ENCODE peak calls at places on chromosomes 4 and X, in four cellular contexts. O is left ventricle myocardium inferior, A is neural progenitor cell, H is keratinocyte. R is an unnamed sample. For H3K4me1, the result is how much of the 10 kb centered on the place peaks cover.

GRCh38 chr4:73740353-73740778 is at the start of gene CXCL8:
- DNase-seq in O (peak), H (peak), A (no peak), R (peak)

GRCh38 chrX:13938766-13939530 is 90.7 kb downstream of the GEMIN8 start:
- DNase-seq in O (no peak), H (no peak), A (peak), R (no peak)

GRCh38 chrX:72060196-72060974 is 71.3 kb downstream of the RTL5 start:
- DNase-seq in O (no peak), H (no peak), A (peak), R (no peak)

GRCh38 chr4:74886490-74886889 is 46.4 kb upstream of the PARM1 start:
- DNase-seq in A (no peak), O (no peak), H (peak), R (no peak)

GRCh38 chr4:20178902-20179576 is 72.7 kb upstream of the SLIT2 start:
- DNase-seq in O (no peak), H (no peak), A (no peak), R (no peak)

GRCh38 chr4:1330761-1331590 is 16.0 kb upstream of the UVSSA start:
- DNase-seq in O (no peak), A (no peak), H (no peak), R (no peak)

GRCh38 chr4:54400802-54401201 is 171.7 kb downstream of the PDGFRA start:
- DNase-seq in H (no peak), A (no peak), O (no peak), R (no peak)

GRCh38 chr4:181465826-181466225 is 777.4 kb upstream of the TENM3 start:
- DNase-seq in A (no peak), O (no peak), H (no peak), R (no peak)

GRCh38 chr4:92847046-92847445 is 543.3 kb downstream of the GRID2 start:
- DNase-seq in A (no peak), O (no peak), H (no peak), R (no peak)

GRCh38 chrX:129115104-129115503 is 408.2 kb downstream of the SMARCA1 start:
- DNase-seq in H (no peak), O (no peak), A (peak), R (no peak)

GRCh38 chr4:1981251-1982055 is 27.3 kb downstream of the NELFA start:
- DNase-seq in O (no peak), A (peak), H (no peak), R (no peak)

GRCh38 chr4:124948976-124949597 is 236.6 kb upstream of the ANKRD50 start:
- DNase-seq in H (no peak), A (no peak), O (no peak), R (no peak)

GRCh38 chr4:82360298-82361177 is 13.3 kb downstream of the HNRNPD start:
- DNase-seq in A (peak), O (no peak), H (no peak), R (no peak)

GRCh38 chr4:23305026-23305425 is 584.8 kb downstream of the PPARGC1A start:
- DNase-seq in H (no peak), O (no peak), A (no peak), R (no peak)

GRCh38 chr4:71009796-71010588 is 16.5 kb downstream of the DCK start:
- DNase-seq in H (no peak), O (no peak), A (peak), R (no peak)

GRCh38 chr4:74311696-74312313 is 3.5 kb downstream of the EPGN start:
- DNase-seq in O (no peak), A (peak), H (no peak), R (no peak)

GRCh38 chrX:24113161-24113560 is 36.4 kb upstream of the ZFX start:
- DNase-seq in H (no peak), A (no peak), O (no peak), R (no peak)

GRCh38 chrX:43679778-43680177 is 23.7 kb downstream of the MAOA start:
- DNase-seq in A (no peak), O (no peak), H (no peak), R (no peak)

GRCh38 chr4:1752284-1753041 is 31.1 kb downstream of the TACC3 start:
- DNase-seq in H (no peak), A (no peak), O (no peak), R (no peak)

DNA sequence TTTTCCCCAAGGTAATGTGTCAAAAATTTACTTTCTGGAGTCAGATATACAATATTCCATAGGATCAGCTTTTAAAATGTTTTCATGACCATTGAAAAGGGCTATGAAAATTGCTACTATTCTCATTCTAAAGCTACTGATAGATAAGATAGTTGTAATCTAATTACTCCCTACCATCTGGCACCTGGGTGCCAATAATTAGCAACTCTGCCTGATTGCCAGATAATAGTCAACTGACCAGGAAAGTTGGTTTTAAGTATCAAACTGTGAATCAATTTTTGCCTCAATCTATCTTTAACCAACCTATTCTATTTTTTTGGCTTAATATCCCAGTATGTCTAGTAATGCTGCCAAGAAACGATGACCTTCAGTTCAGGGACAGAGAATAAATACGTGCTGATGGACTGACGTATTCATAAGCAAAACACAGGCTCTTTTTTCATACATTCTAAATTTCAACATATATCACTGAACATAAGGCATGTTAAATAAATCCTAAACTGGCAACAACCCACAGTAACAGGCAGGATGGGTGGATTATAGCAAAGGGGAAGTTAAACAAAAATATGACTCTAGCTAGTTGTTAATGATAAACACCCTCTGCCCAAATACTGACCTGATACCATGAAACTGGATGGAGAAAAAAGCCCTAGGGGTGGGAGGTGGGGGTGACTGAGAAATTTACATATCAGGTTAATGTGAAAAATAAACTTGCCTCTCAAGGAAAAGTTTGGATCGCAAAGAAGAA is 18.2 kb downstream of the SH3RF1 start:
- DNase-seq in A (no peak), O (no peak), H (no peak), R (no peak)
- H3K4me1 ChIP-seq in A (under half), O (half or more), H (half or more), R (under half)

DNA sequence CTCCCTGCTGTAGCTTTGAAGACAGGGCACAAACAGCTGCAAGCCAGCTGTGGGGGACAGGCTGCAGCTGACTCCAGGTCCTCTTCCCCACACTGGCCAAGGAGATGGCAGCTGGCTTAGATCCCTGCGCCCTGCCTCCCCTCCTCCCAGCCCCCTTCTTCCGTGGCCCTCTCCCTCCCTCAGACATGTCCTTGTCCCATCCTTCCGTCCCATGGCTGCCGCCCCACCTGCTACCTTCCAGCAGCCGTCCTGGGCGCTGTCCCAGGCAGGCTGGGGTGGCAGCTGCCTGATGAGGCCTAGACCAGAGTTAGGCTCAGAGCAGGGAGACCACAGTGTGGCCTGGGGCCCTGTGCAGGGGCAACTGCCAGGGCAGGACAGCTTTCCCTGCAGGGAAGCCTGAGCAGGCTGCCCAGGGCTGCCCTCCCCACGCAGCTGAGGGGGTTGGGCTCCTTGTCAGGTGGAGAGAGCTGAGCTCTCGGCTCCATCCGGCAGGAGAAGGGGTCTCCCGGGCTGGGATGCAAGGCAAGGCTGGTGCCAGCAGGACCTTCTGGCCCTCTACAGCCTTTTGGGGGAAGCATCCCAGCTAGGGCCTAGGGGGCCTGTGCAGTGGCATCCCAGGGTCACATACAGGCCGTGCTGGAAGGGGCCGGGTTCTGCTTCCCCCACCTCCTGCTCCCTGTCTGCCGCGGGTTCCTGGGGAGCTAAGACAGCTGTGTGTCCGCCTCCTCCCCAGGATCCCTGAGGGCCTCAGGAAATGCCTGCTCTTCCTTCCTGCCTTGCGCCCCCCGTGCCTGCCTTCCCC is 3.2 kb upstream of the BGN start:
- DNase-seq in A (no peak), O (no peak), H (no peak), R (no peak)
- H3K27ac ChIP-seq in A (no peak), O (peak), H (no peak), R (peak)

DNA sequence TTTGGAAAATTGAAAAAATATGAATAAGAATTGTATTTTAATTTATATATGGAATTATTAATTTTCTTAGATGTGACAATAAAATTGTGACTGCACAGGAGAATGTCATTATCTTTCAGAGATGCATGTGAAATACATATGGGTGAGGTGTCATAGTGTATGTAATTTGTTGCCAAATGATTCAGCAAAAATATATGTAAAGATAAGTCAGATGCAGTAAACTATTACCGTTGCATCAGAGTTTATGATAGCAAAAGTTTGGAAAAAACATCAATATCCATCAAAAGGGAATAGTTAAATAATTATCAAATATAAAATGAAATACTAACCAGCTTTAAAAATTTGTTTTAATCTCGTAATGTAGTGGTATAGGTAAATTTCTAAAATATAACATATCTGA is 10.4 kb upstream of the SLC7A11 start:
- DNase-seq in O (no peak), H (no peak), A (no peak), R (no peak)
- H3K4me1 ChIP-seq in O (under half), H (under half), A (under half), R (under half)

GRCh38 chr4:110010797-110011196 is 98.1 kb downstream of the EGF start:
- DNase-seq in A (no peak), H (no peak), O (no peak), R (no peak)

GRCh38 chr4:110008540-110008939 is 95.9 kb downstream of the EGF start:
- DNase-seq in H (no peak), A (no peak), O (no peak), R (no peak)

GRCh38 chr4:110007217-110007616 is 94.5 kb downstream of the EGF start:
- DNase-seq in O (no peak), A (no peak), H (no peak), R (no peak)

GRCh38 chr4:110012917-110013316 is 100.2 kb downstream of the EGF start:
- DNase-seq in H (no peak), A (no peak), O (no peak), R (no peak)

DNA sequence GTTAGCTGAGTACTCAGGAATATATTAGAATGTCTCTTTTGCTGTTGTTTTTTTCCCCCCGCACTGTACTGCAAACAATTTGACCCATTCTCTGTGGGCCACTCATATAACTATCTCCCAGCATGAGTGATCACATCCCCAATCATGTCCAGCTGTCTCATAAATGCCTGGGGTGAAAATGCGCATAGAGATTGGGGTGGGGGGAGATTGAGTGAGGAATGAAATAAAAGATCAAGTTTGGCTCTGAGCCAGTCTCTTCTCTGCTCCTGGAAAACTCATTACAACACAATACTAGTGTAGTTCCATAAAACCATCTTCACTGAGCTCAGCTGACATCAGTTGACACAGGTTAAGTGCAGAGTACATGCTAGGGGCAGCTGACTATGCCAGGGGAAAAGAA is 96.8 kb downstream of the EGF start:
- DNase-seq in H (no peak), O (no peak), A (no peak), R (no peak)
- H3K27ac ChIP-seq in H (no peak), O (no peak), A (no peak), R (no peak)

GRCh38 chr4:87009095-87009648 is 74.4 kb downstream of the AFF1 start:
- DNase-seq in O (no peak), H (no peak), A (no peak), R (no peak)
- H3K4me1 ChIP-seq in O (half or more), H (under half), A (half or more), R (under half)

DNA sequence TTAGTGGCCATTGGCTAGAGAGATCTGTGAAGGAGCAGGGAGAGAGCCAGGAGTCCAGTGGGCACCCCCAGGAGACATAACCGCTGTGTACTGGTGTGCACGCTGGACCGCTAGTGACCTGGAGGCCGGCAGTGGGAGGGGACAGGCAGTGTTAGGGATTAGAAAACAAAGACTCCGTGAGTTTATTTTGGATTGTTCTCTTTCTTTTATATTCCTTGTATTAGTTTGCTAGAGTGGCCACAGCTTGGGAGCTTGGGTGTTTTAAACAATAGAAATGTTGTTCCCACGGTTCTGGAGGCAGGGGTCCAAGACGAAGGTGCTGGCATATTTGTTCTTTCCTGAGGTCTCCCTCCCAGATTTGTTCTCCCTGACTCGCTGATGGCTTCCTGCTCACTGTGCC is 266.4 kb downstream of the RAPGEF2 start:
- DNase-seq in H (no peak), A (peak), O (no peak), R (no peak)
- H3K27ac ChIP-seq in H (no peak), A (no peak), O (peak), R (no peak)

GRCh38 chr4:76753814-76754213 is 144.1 kb downstream of the SOWAHB start:
- DNase-seq in H (no peak), A (no peak), O (no peak), R (no peak)
- H3K4me1 ChIP-seq in H (under half), A (under half), O (under half), R (under half)

GRCh38 chrX:139077303-139078131 is 366.0 kb upstream of the FGF13 start:
- DNase-seq in O (no peak), A (no peak), H (no peak), R (no peak)
- H3K27ac ChIP-seq in O (no peak), A (no peak), H (no peak), R (no peak)

DNA sequence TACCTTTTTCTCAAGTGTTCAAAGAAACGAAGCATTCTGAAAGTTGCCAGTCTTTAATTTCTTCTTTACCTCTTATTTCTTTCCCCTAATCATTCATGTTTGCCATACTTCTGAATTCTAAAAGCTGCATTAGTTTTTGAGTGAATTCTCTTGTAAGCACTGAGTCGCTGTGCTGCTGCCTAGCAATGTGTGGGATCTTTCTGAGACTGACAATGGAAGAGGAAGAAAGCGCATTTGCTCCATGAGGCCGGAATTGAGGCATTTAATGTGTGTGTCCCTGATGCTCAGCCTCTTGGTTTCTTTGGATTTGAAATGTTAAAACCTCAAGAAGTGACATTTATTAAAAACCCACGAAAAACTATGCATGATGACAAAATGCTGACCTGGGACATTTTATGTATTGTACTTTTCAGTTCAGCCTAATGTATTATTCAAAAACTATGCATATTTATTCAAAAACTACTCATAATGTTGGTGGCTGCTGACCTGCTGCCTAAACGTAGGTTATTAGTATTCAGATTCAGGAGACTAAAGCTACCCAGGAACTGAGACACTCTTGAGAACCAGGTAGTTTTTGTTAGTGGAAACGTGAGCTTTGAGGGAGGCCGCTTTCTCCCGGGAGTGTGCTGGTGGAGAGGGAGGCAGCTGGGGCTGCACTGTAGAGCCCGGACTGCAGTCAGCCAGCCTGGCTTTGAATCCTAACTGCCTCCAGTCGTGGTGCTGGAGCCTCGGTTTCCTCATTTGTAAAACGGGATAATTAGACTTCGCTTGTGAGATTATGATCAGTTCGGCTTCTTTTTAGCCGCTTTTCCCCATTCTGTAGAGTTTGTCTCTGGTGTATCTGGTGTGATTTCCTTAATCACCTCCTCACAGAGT is 11.3 kb downstream of the RGS12 start:
- DNase-seq in O (no peak), H (no peak), A (no peak), R (no peak)
- H3K4me1 ChIP-seq in O (half or more), H (under half), A (half or more), R (under half)

DNA sequence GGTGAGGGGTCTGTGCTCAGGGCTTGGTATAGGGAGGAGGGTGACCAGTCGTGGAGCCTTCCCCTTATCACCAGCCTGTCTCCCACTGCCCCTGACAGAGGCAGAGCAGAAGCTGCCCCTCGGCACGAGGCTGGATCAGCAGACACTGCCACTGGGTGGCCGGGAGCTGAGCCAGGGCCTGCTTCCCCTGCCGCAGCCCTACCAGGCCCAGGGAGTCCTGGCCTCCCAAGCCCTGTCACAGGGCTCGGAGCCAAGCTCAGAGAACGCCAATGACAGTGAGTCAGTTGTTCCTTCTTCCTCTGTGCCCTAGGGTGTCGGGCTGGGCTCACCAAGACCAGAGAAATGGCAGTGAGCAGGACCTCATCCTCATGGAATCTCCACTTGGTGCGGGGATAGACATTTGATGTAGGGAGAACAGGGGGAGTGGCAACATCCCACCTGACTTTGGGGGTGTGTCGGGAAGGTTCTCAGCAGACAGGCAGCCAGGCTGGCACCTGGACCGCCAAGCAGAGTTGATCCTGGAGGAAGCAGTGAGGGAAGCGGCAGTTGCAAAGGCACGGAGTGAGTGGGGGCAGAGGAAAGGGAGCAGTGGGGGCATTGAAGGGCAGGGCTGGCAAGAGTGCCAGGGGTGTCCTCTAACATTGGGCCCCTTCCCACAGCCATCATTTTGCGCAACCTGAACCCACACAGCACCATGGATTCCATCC is 14.3 kb upstream of the UBA1 start:
- DNase-seq in A (no peak), H (no peak), O (peak), R (no peak)
- H3K27ac ChIP-seq in A (no peak), H (no peak), O (peak), R (peak)